ENCODE peak calls at places on chromosomes 6 and 20, in seven cellular contexts. One of them, this sample, is unnamed.

GRCh38 chr6:73491371-73491770 is 29.5 kb downstream of the EEF1A1 start:
- DNase-seq in GM13976: no peak
- DNase-seq in fibroblast of lung: peak; percentile 12
- DNase-seq in RPMI8226: no peak
- DNase-seq in caudate nucleus: no peak
- DNase-seq in activated CD4-positive, alpha-beta T cell treated with anti-CD3 and anti-CD28 coated beads, Interleukin-2, amount 50 U/mL, for 1 hour: no peak
- DNase-seq in heart right ventricle: no peak
- DNase-seq in this sample: no peak

GRCh38 chr6:134495203-134495892 is 177.4 kb upstream of the SGK1 start:
- DNase-seq in GM13976: no peak
- DNase-seq in fibroblast of lung: no peak
- DNase-seq in RPMI8226: no peak
- DNase-seq in caudate nucleus: no peak
- DNase-seq in activated CD4-positive, alpha-beta T cell treated with anti-CD3 and anti-CD28 coated beads, Interleukin-2, amount 50 U/mL, for 1 hour: no peak
- DNase-seq in heart right ventricle: no peak
- DNase-seq in this sample: peak; percentile 33

GRCh38 chr6:21870071-21870729 is 276.6 kb downstream of the SOX4 start:
- DNase-seq in GM13976: no peak
- DNase-seq in fibroblast of lung: no peak
- DNase-seq in RPMI8226: no peak
- DNase-seq in caudate nucleus: no peak
- DNase-seq in activated CD4-positive, alpha-beta T cell treated with anti-CD3 and anti-CD28 coated beads, Interleukin-2, amount 50 U/mL, for 1 hour: no peak
- DNase-seq in heart right ventricle: no peak
- DNase-seq in this sample: peak; percentile 10

GRCh38 chr20:20321134-20321533 is 46.8 kb upstream of the INSM1 start:
- DNase-seq in GM13976: no peak
- DNase-seq in fibroblast of lung: no peak
- DNase-seq in RPMI8226: no peak
- DNase-seq in caudate nucleus: no peak
- DNase-seq in activated CD4-positive, alpha-beta T cell treated with anti-CD3 and anti-CD28 coated beads, Interleukin-2, amount 50 U/mL, for 1 hour: no peak
- DNase-seq in heart right ventricle: no peak
- DNase-seq in this sample: no peak

GRCh38 chr20:9220874-9221547 is 152.1 kb downstream of the PLCB4 start:
- DNase-seq in GM13976: no peak
- DNase-seq in fibroblast of lung: peak; percentile 96
- DNase-seq in RPMI8226: no peak
- DNase-seq in caudate nucleus: no peak
- DNase-seq in activated CD4-positive, alpha-beta T cell treated with anti-CD3 and anti-CD28 coated beads, Interleukin-2, amount 50 U/mL, for 1 hour: no peak
- DNase-seq in heart right ventricle: peak; percentile 16
- DNase-seq in this sample: peak; percentile 38

GRCh38 chr6:137223370-137224131 is 4.4 kb upstream of the IFNGR1 start:
- DNase-seq in GM13976: no peak
- DNase-seq in fibroblast of lung: peak; percentile 43
- DNase-seq in RPMI8226: peak; percentile 77
- DNase-seq in caudate nucleus: no peak
- DNase-seq in activated CD4-positive, alpha-beta T cell treated with anti-CD3 and anti-CD28 coated beads, Interleukin-2, amount 50 U/mL, for 1 hour: no peak
- DNase-seq in heart right ventricle: peak; percentile 58
- DNase-seq in this sample: peak; percentile 42

GRCh38 chr6:19536838-19537237 is 300.3 kb upstream of the ID4 start:
- DNase-seq in GM13976: no peak
- DNase-seq in fibroblast of lung: no peak
- DNase-seq in RPMI8226: no peak
- DNase-seq in caudate nucleus: no peak
- DNase-seq in activated CD4-positive, alpha-beta T cell treated with anti-CD3 and anti-CD28 coated beads, Interleukin-2, amount 50 U/mL, for 1 hour: no peak
- DNase-seq in heart right ventricle: no peak
- DNase-seq in this sample: no peak

GRCh38 chr6:119156742-119157494 is 78.5 kb upstream of the FAM184A start:
- DNase-seq in GM13976: no peak
- DNase-seq in fibroblast of lung: no peak
- DNase-seq in RPMI8226: no peak
- DNase-seq in caudate nucleus: no peak
- DNase-seq in activated CD4-positive, alpha-beta T cell treated with anti-CD3 and anti-CD28 coated beads, Interleukin-2, amount 50 U/mL, for 1 hour: no peak
- DNase-seq in heart right ventricle: no peak
- DNase-seq in this sample: no peak

GRCh38 chr6:116406678-116407345 is 36.1 kb downstream of the DSE start:
- DNase-seq in GM13976: no peak
- DNase-seq in fibroblast of lung: peak; percentile 90
- DNase-seq in RPMI8226: no peak
- DNase-seq in caudate nucleus: no peak
- DNase-seq in activated CD4-positive, alpha-beta T cell treated with anti-CD3 and anti-CD28 coated beads, Interleukin-2, amount 50 U/mL, for 1 hour: no peak
- DNase-seq in heart right ventricle: no peak
- DNase-seq in this sample: no peak

GRCh38 chr6:44795326-44795725 is 407.8 kb downstream of the CDC5L start:
- DNase-seq in GM13976: no peak
- DNase-seq in fibroblast of lung: no peak
- DNase-seq in RPMI8226: no peak
- DNase-seq in caudate nucleus: no peak
- DNase-seq in activated CD4-positive, alpha-beta T cell treated with anti-CD3 and anti-CD28 coated beads, Interleukin-2, amount 50 U/mL, for 1 hour: no peak
- DNase-seq in heart right ventricle: no peak
- DNase-seq in this sample: no peak

GRCh38 chr20:17895641-17896246 is 72.8 kb downstream of the SNX5 start:
- DNase-seq in GM13976: peak; percentile 78
- DNase-seq in fibroblast of lung: peak; percentile 74
- DNase-seq in RPMI8226: no peak
- DNase-seq in caudate nucleus: no peak
- DNase-seq in activated CD4-positive, alpha-beta T cell treated with anti-CD3 and anti-CD28 coated beads, Interleukin-2, amount 50 U/mL, for 1 hour: no peak
- DNase-seq in heart right ventricle: peak; percentile 82
- DNase-seq in this sample: no peak

GRCh38 chr20:911882-912600 is 4.1 kb downstream of the ANGPT4 start:
- DNase-seq in GM13976: no peak
- DNase-seq in fibroblast of lung: no peak
- DNase-seq in RPMI8226: peak; percentile 51
- DNase-seq in caudate nucleus: no peak
- DNase-seq in activated CD4-positive, alpha-beta T cell treated with anti-CD3 and anti-CD28 coated beads, Interleukin-2, amount 50 U/mL, for 1 hour: peak; percentile 12
- DNase-seq in heart right ventricle: no peak
- DNase-seq in this sample: no peak

GRCh38 chr6:14074723-14075503 is 42.7 kb upstream of the CD83 start:
- DNase-seq in GM13976: no peak
- DNase-seq in fibroblast of lung: peak; percentile 59
- DNase-seq in RPMI8226: peak; percentile 70
- DNase-seq in caudate nucleus: no peak
- DNase-seq in activated CD4-positive, alpha-beta T cell treated with anti-CD3 and anti-CD28 coated beads, Interleukin-2, amount 50 U/mL, for 1 hour: no peak
- DNase-seq in heart right ventricle: peak; percentile 14
- DNase-seq in this sample: peak; percentile 19

GRCh38 chr20:58693226-58694006 is 816 bp downstream of the NPEPL1 start:
- DNase-seq in GM13976: peak; percentile 44
- DNase-seq in fibroblast of lung: no peak
- DNase-seq in RPMI8226: peak; percentile 17
- DNase-seq in caudate nucleus: no peak
- DNase-seq in activated CD4-positive, alpha-beta T cell treated with anti-CD3 and anti-CD28 coated beads, Interleukin-2, amount 50 U/mL, for 1 hour: no peak
- DNase-seq in heart right ventricle: no peak
- DNase-seq in this sample: no peak

GRCh38 chr6:7218586-7218985 is 94.4 kb downstream of the SSR1 start:
- DNase-seq in GM13976: no peak
- DNase-seq in fibroblast of lung: no peak
- DNase-seq in RPMI8226: no peak
- DNase-seq in caudate nucleus: no peak
- DNase-seq in activated CD4-positive, alpha-beta T cell treated with anti-CD3 and anti-CD28 coated beads, Interleukin-2, amount 50 U/mL, for 1 hour: no peak
- DNase-seq in heart right ventricle: no peak
- DNase-seq in this sample: no peak

GRCh38 chr20:34643919-34644318 is 33.0 kb downstream of the PIGU start:
- DNase-seq in GM13976: no peak
- DNase-seq in fibroblast of lung: peak; percentile 63
- DNase-seq in RPMI8226: no peak
- DNase-seq in caudate nucleus: no peak
- DNase-seq in activated CD4-positive, alpha-beta T cell treated with anti-CD3 and anti-CD28 coated beads, Interleukin-2, amount 50 U/mL, for 1 hour: no peak
- DNase-seq in heart right ventricle: no peak
- DNase-seq in this sample: peak; percentile 90

GRCh38 chr6:4464638-4465037 is 311.6 kb upstream of the CDYL start:
- DNase-seq in GM13976: no peak
- DNase-seq in fibroblast of lung: no peak
- DNase-seq in RPMI8226: no peak
- DNase-seq in caudate nucleus: no peak
- DNase-seq in activated CD4-positive, alpha-beta T cell treated with anti-CD3 and anti-CD28 coated beads, Interleukin-2, amount 50 U/mL, for 1 hour: no peak
- DNase-seq in heart right ventricle: no peak
- DNase-seq in this sample: no peak

GRCh38 chr6:112017760-112018537 is 36.0 kb upstream of the CCN6 start:
- DNase-seq in GM13976: no peak
- DNase-seq in fibroblast of lung: no peak
- DNase-seq in RPMI8226: no peak
- DNase-seq in caudate nucleus: no peak
- DNase-seq in activated CD4-positive, alpha-beta T cell treated with anti-CD3 and anti-CD28 coated beads, Interleukin-2, amount 50 U/mL, for 1 hour: no peak
- DNase-seq in heart right ventricle: no peak
- DNase-seq in this sample: no peak

GRCh38 chr6:106167105-106167814 is 81.1 kb downstream of the PRDM1 start:
- DNase-seq in GM13976: peak; percentile 45
- DNase-seq in fibroblast of lung: no peak
- DNase-seq in RPMI8226: peak; percentile 62
- DNase-seq in caudate nucleus: no peak
- DNase-seq in activated CD4-positive, alpha-beta T cell treated with anti-CD3 and anti-CD28 coated beads, Interleukin-2, amount 50 U/mL, for 1 hour: no peak
- DNase-seq in heart right ventricle: no peak
- DNase-seq in this sample: no peak

GRCh38 chr20:46936415-46937139 is 41.9 kb downstream of the EYA2 start:
- DNase-seq in GM13976: no peak
- DNase-seq in fibroblast of lung: no peak
- DNase-seq in RPMI8226: no peak
- DNase-seq in caudate nucleus: no peak
- DNase-seq in activated CD4-positive, alpha-beta T cell treated with anti-CD3 and anti-CD28 coated beads, Interleukin-2, amount 50 U/mL, for 1 hour: no peak
- DNase-seq in heart right ventricle: no peak
- DNase-seq in this sample: no peak

GRCh38 chr6:5580736-5581568 is 319.6 kb downstream of the FARS2 start:
- DNase-seq in GM13976: no peak
- DNase-seq in fibroblast of lung: no peak
- DNase-seq in RPMI8226: no peak
- DNase-seq in caudate nucleus: no peak
- DNase-seq in activated CD4-positive, alpha-beta T cell treated with anti-CD3 and anti-CD28 coated beads, Interleukin-2, amount 50 U/mL, for 1 hour: no peak
- DNase-seq in heart right ventricle: no peak
- DNase-seq in this sample: no peak

GRCh38 chr20:63807654-63808053 is 23.4 kb downstream of the ZBTB46 start:
- DNase-seq in GM13976: no peak
- DNase-seq in fibroblast of lung: no peak
- DNase-seq in RPMI8226: no peak
- DNase-seq in caudate nucleus: no peak
- DNase-seq in activated CD4-positive, alpha-beta T cell treated with anti-CD3 and anti-CD28 coated beads, Interleukin-2, amount 50 U/mL, for 1 hour: no peak
- DNase-seq in heart right ventricle: no peak
- DNase-seq in this sample: no peak

GRCh38 chr20:59032713-59033059 is 551 bp upstream of the ATP5F1E start:
- DNase-seq in GM13976: no peak
- DNase-seq in fibroblast of lung: peak; percentile 33
- DNase-seq in RPMI8226: no peak
- DNase-seq in caudate nucleus: no peak
- DNase-seq in activated CD4-positive, alpha-beta T cell treated with anti-CD3 and anti-CD28 coated beads, Interleukin-2, amount 50 U/mL, for 1 hour: no peak
- DNase-seq in heart right ventricle: no peak
- DNase-seq in this sample: peak; percentile 11

GRCh38 chr6:170019259-170020040 is 268.0 kb downstream of the ERMARD start:
- DNase-seq in GM13976: no peak
- DNase-seq in fibroblast of lung: no peak
- DNase-seq in RPMI8226: no peak
- DNase-seq in caudate nucleus: no peak
- DNase-seq in activated CD4-positive, alpha-beta T cell treated with anti-CD3 and anti-CD28 coated beads, Interleukin-2, amount 50 U/mL, for 1 hour: no peak
- DNase-seq in heart right ventricle: no peak
- DNase-seq in this sample: peak; percentile 90

GRCh38 chr6:128057541-128058335 is 156.9 kb upstream of the THEMIS start:
- DNase-seq in GM13976: no peak
- DNase-seq in fibroblast of lung: peak; percentile 7
- DNase-seq in RPMI8226: no peak
- DNase-seq in caudate nucleus: no peak
- DNase-seq in activated CD4-positive, alpha-beta T cell treated with anti-CD3 and anti-CD28 coated beads, Interleukin-2, amount 50 U/mL, for 1 hour: no peak
- DNase-seq in heart right ventricle: no peak
- DNase-seq in this sample: peak; percentile 48

GRCh38 chr6:53960311-53960710 is 150.9 kb upstream of the MLIP start:
- DNase-seq in GM13976: no peak
- DNase-seq in fibroblast of lung: peak; percentile 93
- DNase-seq in RPMI8226: no peak
- DNase-seq in caudate nucleus: no peak
- DNase-seq in activated CD4-positive, alpha-beta T cell treated with anti-CD3 and anti-CD28 coated beads, Interleukin-2, amount 50 U/mL, for 1 hour: no peak
- DNase-seq in heart right ventricle: no peak
- DNase-seq in this sample: no peak

GRCh38 chr6:157990321-157991066 is 8.8 kb downstream of the SYNJ2 start:
- DNase-seq in GM13976: peak; percentile 53
- DNase-seq in fibroblast of lung: peak; percentile 33
- DNase-seq in RPMI8226: no peak
- DNase-seq in caudate nucleus: no peak
- DNase-seq in activated CD4-positive, alpha-beta T cell treated with anti-CD3 and anti-CD28 coated beads, Interleukin-2, amount 50 U/mL, for 1 hour: peak; percentile 18
- DNase-seq in heart right ventricle: no peak
- DNase-seq in this sample: no peak

This sample was measured in fibroblast of gingiva.